ENCODE peak calls at places on chromosomes 2 and 18, in seven cellular contexts. X, D, V, I, N, A and Y are unnamed samples.

GRCh38 chr2:203591642-203592041 is 56.5 kb upstream of the RAPH1 start:
- DNase-seq in X (no peak), D (no peak), V (no peak), I (no peak), N (no peak), A (no peak), Y (no peak)

GRCh38 chr2:667332-668000 is 9.7 kb downstream of the TMEM18 start:
- DNase-seq in X (no peak), D (no peak), V (no peak), I (no peak), N (no peak), A (no peak), Y (no peak)

GRCh38 chr2:207163815-207164747 is 1.7 kb downstream of the KLF7 start:
- DNase-seq in X (peak), D (peak), V (no peak), I (no peak), N (peak), A (peak), Y (no peak)

GRCh38 chr2:215705771-215706261 is 269.9 kb upstream of the FN1 start:
- DNase-seq in X (no peak), D (no peak), V (no peak), I (no peak), N (no peak), A (no peak), Y (no peak)

GRCh38 chr18:57748770-57749603 is 54.1 kb downstream of the ATP8B1 start:
- DNase-seq in X (no peak), D (no peak), V (no peak), I (no peak), N (peak), A (no peak), Y (no peak)

GRCh38 chr2:201118957-201119848 is 3.2 kb downstream of the CFLAR start:
- DNase-seq in X (no peak), D (no peak), V (no peak), I (no peak), N (no peak), A (no peak), Y (no peak)

GRCh38 chr2:230824406-230824978 is 40.2 kb upstream of the ITM2C start:
- DNase-seq in X (peak), D (no peak), V (peak), I (peak), N (peak), A (peak), Y (peak)

GRCh38 chr2:150247471-150247870 is 240.0 kb downstream of the RND3 start:
- DNase-seq in X (no peak), D (no peak), V (no peak), I (no peak), N (no peak), A (no peak), Y (no peak)

GRCh38 chr2:227623225-227623624 is 5.9 kb downstream of the SCYGR4 start:
- DNase-seq in X (no peak), D (no peak), V (no peak), I (no peak), N (no peak), A (no peak), Y (no peak)

GRCh38 chr2:225042800-225043167 is 516 bp upstream of the DOCK10 start:
- DNase-seq in X (no peak), D (no peak), V (no peak), I (no peak), N (no peak), A (no peak), Y (no peak)

GRCh38 chr2:110837421-110838409 is 105.3 kb downstream of the ACOXL start:
- DNase-seq in X (no peak), D (no peak), V (no peak), I (no peak), N (no peak), A (no peak), Y (no peak)

GRCh38 chr18:31667185-31667584 is 17.2 kb downstream of the B4GALT6 start:
- DNase-seq in X (no peak), D (no peak), V (no peak), I (no peak), N (no peak), A (no peak), Y (no peak)

GRCh38 chr2:219562049-219563020 is 9.0 kb downstream of the OBSL1 start:
- DNase-seq in X (no peak), D (no peak), V (no peak), I (no peak), N (no peak), A (peak), Y (no peak)

GRCh38 chr2:222751821-222752719 is 80.6 kb downstream of the MOGAT1 start:
- DNase-seq in X (no peak), D (no peak), V (no peak), I (no peak), N (no peak), A (no peak), Y (no peak)

GRCh38 chr2:181902625-181903024 is 11.1 kb downstream of the ITPRID2 start:
- DNase-seq in X (no peak), D (no peak), V (no peak), I (no peak), N (no peak), A (no peak), Y (no peak)

GRCh38 chr2:239226677-239227076 is 174.1 kb downstream of the HDAC4 start:
- DNase-seq in X (peak), D (no peak), V (no peak), I (no peak), N (no peak), A (peak), Y (no peak)

GRCh38 chr18:28201056-28201455 is 24.1 kb upstream of the CDH2 start:
- DNase-seq in X (no peak), D (no peak), V (no peak), I (no peak), N (no peak), A (no peak), Y (no peak)

GRCh38 chr18:21194871-21195771 is 46.9 kb upstream of the GREB1L start:
- DNase-seq in X (no peak), D (no peak), V (no peak), I (no peak), N (peak), A (no peak), Y (no peak)

GRCh38 chr2:62814132-62814531 is 108.6 kb downstream of the EHBP1 start:
- DNase-seq in X (no peak), D (no peak), V (no peak), I (no peak), N (no peak), A (no peak), Y (no peak)

GRCh38 chr2:71226391-71226964 is 425 bp downstream of the PAIP2B start:
- DNase-seq in X (no peak), D (peak), V (no peak), I (peak), N (no peak), A (peak), Y (no peak)

GRCh38 chr2:950627-950992 is at the start of gene SNTG2:
- DNase-seq in X (no peak), D (no peak), V (no peak), I (peak), N (peak), A (no peak), Y (no peak)

GRCh38 chr2:112644933-112645395 is 775 bp upstream of the SLC20A1 start:
- DNase-seq in X (no peak), D (peak), V (peak), I (peak), N (no peak), A (no peak), Y (no peak)

GRCh38 chr2:46179037-46179621 is 118.1 kb upstream of the EPAS1 start:
- DNase-seq in X (peak), D (peak), V (no peak), I (peak), N (peak), A (no peak), Y (no peak)

GRCh38 chr2:230318190-230319121 is 8.5 kb upstream of the SP140L start:
- DNase-seq in X (no peak), D (no peak), V (no peak), I (no peak), N (peak), A (no peak), Y (no peak)

GRCh38 chr2:16522031-16522818 is 143.4 kb downstream of the CYRIA start:
- DNase-seq in X (no peak), D (no peak), V (no peak), I (no peak), N (no peak), A (no peak), Y (no peak)

GRCh38 chr2:170846318-170846717 is 29.6 kb downstream of the GAD1 start:
- DNase-seq in X (no peak), D (no peak), V (no peak), I (no peak), N (no peak), A (no peak), Y (no peak)

GRCh38 chr2:7882296-7882695 is 799.6 kb upstream of the ID2 start:
- DNase-seq in X (no peak), D (no peak), V (no peak), I (no peak), N (no peak), A (no peak), Y (no peak)

GRCh38 chr2:69997296-69998184 is 36.1 kb upstream of the ASPRV1 start:
- DNase-seq in X (no peak), D (peak), V (no peak), I (peak), N (no peak), A (no peak), Y (peak)

GRCh38 chr2:168660859-168661258 is 141.6 kb upstream of the NOSTRIN start:
- DNase-seq in X (no peak), D (no peak), V (no peak), I (no peak), N (no peak), A (no peak), Y (no peak)

GRCh38 chr2:13522917-13523821 is 806.4 kb downstream of the TRIB2 start:
- DNase-seq in X (no peak), D (peak), V (no peak), I (no peak), N (peak), A (no peak), Y (no peak)

GRCh38 chr18:80006726-80007125 is 18.4 kb upstream of the TXNL4A start:
- DNase-seq in X (no peak), D (no peak), V (no peak), I (no peak), N (no peak), A (no peak), Y (no peak)

GRCh38 chr2:205563646-205564045 is 118.7 kb upstream of the NRP2 start:
- DNase-seq in X (no peak), D (no peak), V (no peak), I (peak), N (no peak), A (no peak), Y (no peak)

GRCh38 chr2:167438206-167438605 is 549.9 kb downstream of the XIRP2 start:
- DNase-seq in X (no peak), D (no peak), V (no peak), I (no peak), N (no peak), A (no peak), Y (peak)

GRCh38 chr2:105888625-105889024 is 143.9 kb downstream of the NCK2 start:
- DNase-seq in X (no peak), D (no peak), V (no peak), I (no peak), N (no peak), A (no peak), Y (no peak)

GRCh38 chr2:208227581-208228232 is 27.2 kb downstream of the IDH1 start:
- DNase-seq in X (no peak), D (no peak), V (no peak), I (no peak), N (no peak), A (peak), Y (no peak)